ENCODE peak calls at places on chromosomes 12 and 14, in eight cellular contexts. K is neural progenitor cell, G is K562, S is right atrium auricular region, Y is A549, M is cardiac muscle cell, O is mucosa of descending colon, C is pancreas. L is an unnamed sample. For H3K4me1 and H3K9me3, the result is how much of the 10 kb centered on the place peaks cover.

GRCh38 chr14:30798961-30799360 is 75.4 kb upstream of the COCH start:
- DNase-seq in K (no peak), G (no peak), S (no peak), Y (no peak), M (no peak), O (no peak), C (no peak), L (no peak)

GRCh38 chr12:94145231-94145979 is 3.0 kb upstream of the PLXNC1 start:
- DNase-seq in K (peak), G (peak), S (no peak), Y (peak), M (peak), O (no peak), C (no peak), L (no peak)

GRCh38 chr14:58732387-58732786 is 94.6 kb downstream of the DACT1 start:
- DNase-seq in K (no peak), G (no peak), S (no peak), Y (no peak), M (no peak), O (no peak), C (no peak), L (no peak)

GRCh38 chr12:88493651-88494050 is 86.6 kb downstream of the KITLG start:
- DNase-seq in K (no peak), G (no peak), S (no peak), Y (no peak), M (peak), O (no peak), C (no peak), L (no peak)

GRCh38 chr14:30243805-30244204 is 315.2 kb upstream of the G2E3 start:
- DNase-seq in K (no peak), G (no peak), S (no peak), Y (no peak), M (peak), O (no peak), C (no peak), L (no peak)

GRCh38 chr12:1630827-1631591 is 2.0 kb downstream of the WNT5B start:
- DNase-seq in K (peak), G (no peak), S (no peak), Y (no peak), M (peak), O (no peak), C (no peak), L (peak)

GRCh38 chr12:114767906-114768697 is 84.1 kb upstream of the TBX3 start:
- DNase-seq in K (no peak), G (no peak), S (no peak), Y (peak), M (peak), O (no peak), C (no peak), L (no peak)

GRCh38 chr14:92553456-92553855 is 39.9 kb downstream of the RIN3 start:
- DNase-seq in K (no peak), G (no peak), S (no peak), Y (peak), M (peak), O (peak), C (no peak), L (no peak)

GRCh38 chr12:116000252-116000651 is 277.2 kb downstream of the MED13L start:
- DNase-seq in K (no peak), G (no peak), S (no peak), Y (no peak), M (no peak), O (no peak), C (no peak), L (no peak)

GRCh38 chr14:55256586-55256985 is 14.6 kb upstream of the FBXO34 start:
- DNase-seq in K (no peak), G (no peak), S (no peak), Y (no peak), M (no peak), O (no peak), C (no peak), L (no peak)

GRCh38 chr12:99911076-99911475 is 73.7 kb downstream of the ANKS1B start:
- DNase-seq in K (no peak), G (no peak), S (peak), Y (peak), M (peak), O (no peak), C (no peak), L (peak)

GRCh38 chr12:96047621-96048211 is 12.3 kb upstream of the LTA4H start:
- DNase-seq in K (no peak), G (no peak), S (no peak), Y (peak), M (peak), O (no peak), C (peak), L (peak)

GRCh38 chr12:1457901-1458300 is 136.5 kb downstream of the FBXL14 start:
- DNase-seq in K (no peak), G (no peak), S (no peak), Y (no peak), M (peak), O (no peak), C (no peak), L (no peak)

GRCh38 chr12:111598637-111599458 is at the start of gene ATXN2:
- DNase-seq in K (peak), G (peak), S (no peak), Y (no peak), M (peak), O (no peak), C (peak), L (peak)

GRCh38 chr14:52314521-52315354 is 626 bp downstream of the PTGER2 start:
- DNase-seq in K (peak), G (no peak), S (no peak), Y (no peak), M (peak), O (peak), C (no peak), L (peak)

GRCh38 chr14:22176930-22177329 is 412.1 kb downstream of the DAD1 start:
- DNase-seq in K (no peak), G (no peak), S (no peak), Y (no peak), M (no peak), O (no peak), C (no peak), L (no peak)

GRCh38 chr12:14410841-14411569 is 45.5 kb downstream of the ATF7IP start:
- DNase-seq in K (no peak), G (no peak), S (no peak), Y (no peak), M (peak), O (no peak), C (no peak), L (no peak)

GRCh38 chr12:106022568-106023012 is 116.2 kb downstream of the NUAK1 start:
- DNase-seq in K (no peak), G (no peak), S (no peak), Y (peak), M (peak), O (no peak), C (no peak), L (no peak)

GRCh38 chr12:15728118-15728598 is 61.0 kb downstream of the EPS8 start:
- DNase-seq in K (no peak), G (no peak), S (no peak), Y (peak), M (peak), O (no peak), C (no peak), L (no peak)

GRCh38 chr14:69260979-69261605 is 1.1 kb downstream of the GALNT16 start:
- DNase-seq in K (peak), G (peak), S (no peak), Y (peak), M (no peak), O (peak), C (peak), L (peak)

GRCh38 chr14:93263416-93263815 is 56.4 kb downstream of the UBR7 start:
- DNase-seq in K (no peak), G (no peak), S (no peak), Y (no peak), M (no peak), O (no peak), C (no peak), L (no peak)

GRCh38 chr12:15155271-15155670 is 65.9 kb downstream of the RERG start:
- DNase-seq in K (no peak), G (no peak), S (no peak), Y (no peak), M (peak), O (no peak), C (no peak), L (no peak)

GRCh38 chr14:95549656-95550585 is 15.1 kb downstream of the GLRX5 start:
- DNase-seq in K (no peak), G (no peak), S (no peak), Y (no peak), M (no peak), O (peak), C (no peak), L (no peak)

GRCh38 chr14:74946659-74947281 is 8.6 kb downstream of the PGF start:
- DNase-seq in K (no peak), G (peak), S (no peak), Y (peak), M (peak), O (no peak), C (no peak), L (no peak)

GRCh38 chr12:52867636-52868035 is 18.8 kb upstream of the KRT78 start:
- DNase-seq in K (no peak), G (peak), S (no peak), Y (peak), M (no peak), O (peak), C (no peak), L (peak)

GRCh38 chr14:59321184-59321952 is 132.9 kb downstream of the DAAM1 start:
- DNase-seq in K (no peak), G (no peak), S (no peak), Y (no peak), M (peak), O (no peak), C (no peak), L (no peak)

GRCh38 chr12:24608108-24608507 is 340.8 kb downstream of the BCAT1 start:
- DNase-seq in K (no peak), G (no peak), S (no peak), Y (no peak), M (no peak), O (no peak), C (no peak), L (no peak)

GRCh38 chr12:69688021-69688420 is 11.1 kb downstream of the BEST3 start:
- DNase-seq in K (peak), G (no peak), S (no peak), Y (no peak), M (no peak), O (no peak), C (no peak), L (no peak)

GRCh38 chr14:37116933-37117844 is 55.2 kb downstream of the SLC25A21 start:
- DNase-seq in K (no peak), G (no peak), S (no peak), Y (peak), M (no peak), O (no peak), C (no peak), L (no peak)

GRCh38 chr12:52956987-52957386 is 8.1 kb downstream of the KRT18 start:
- DNase-seq in K (peak), G (no peak), S (no peak), Y (peak), M (no peak), O (no peak), C (no peak), L (no peak)

GRCh38 chr12:89417246-89417977 is 65.1 kb upstream of the DUSP6 start:
- DNase-seq in K (no peak), G (no peak), S (no peak), Y (peak), M (peak), O (no peak), C (no peak), L (no peak)

GRCh38 chr14:35438910-35439713 is 34.6 kb upstream of the NFKBIA start:
- DNase-seq in K (peak), G (no peak), S (no peak), Y (peak), M (peak), O (no peak), C (no peak), L (no peak)

GRCh38 chr14:22280497-22281321 is 308.3 kb downstream of the DAD1 start:
- DNase-seq in K (no peak), G (no peak), S (no peak), Y (no peak), M (no peak), O (no peak), C (no peak), L (no peak)

GRCh38 chr12:79858518-79858917 is 76.4 kb downstream of the PPP1R12A start:
- DNase-seq in K (no peak), G (no peak), S (no peak), Y (no peak), M (peak), O (no peak), C (no peak), L (no peak)

GRCh38 chr14:63922696-63923421 is 70.1 kb downstream of the SYNE2 start:
- DNase-seq in K (no peak), G (no peak), S (no peak), Y (peak), M (peak), O (no peak), C (peak), L (no peak)

GRCh38 chr12:10673660-10674384 is at the start of gene STYK1:
- DNase-seq in K (peak), G (peak), S (no peak), Y (peak), M (peak), O (peak), C (peak), L (peak)

GRCh38 chr14:49892301-49892635 is 614 bp upstream of the ARF6 start:
- DNase-seq in K (no peak), G (no peak), S (peak), Y (peak), M (peak), O (no peak), C (peak), L (no peak)

GRCh38 chr12:68440068-68440581 is 108.0 kb upstream of the MDM1 start:
- DNase-seq in K (no peak), G (no peak), S (no peak), Y (no peak), M (peak), O (no peak), C (no peak), L (no peak)

GRCh38 chr12:54526800-54527630 is 22.4 kb upstream of the PDE1B start:
- DNase-seq in K (peak), G (peak), S (no peak), Y (peak), M (peak), O (no peak), C (no peak), L (no peak)

GRCh38 chr12:59559702-59560101 is 36.1 kb upstream of the SLC16A7 start:
- DNase-seq in K (no peak), G (no peak), S (no peak), Y (no peak), M (no peak), O (no peak), C (no peak), L (no peak)

GRCh38 chr14:70330596-70330995 is 28.9 kb downstream of the COX16 start:
- DNase-seq in K (no peak), G (no peak), S (no peak), Y (no peak), M (no peak), O (no peak), C (no peak), L (no peak)
- H3K4me3 ChIP-seq in K (no peak), G (no peak), S (no peak), Y (no peak), M (no peak), O (no peak), C (no peak), L (no peak)

GRCh38 chr14:99236386-99237133 is 35.4 kb downstream of the BCL11B start:
- DNase-seq in K (no peak), G (no peak), S (no peak), Y (no peak), M (no peak), O (no peak), C (no peak), L (no peak)
- H3K4me1 ChIP-seq in K (under half), G (under half), S (under half), Y (under half), M (under half), O (under half), C (under half), L (under half)

GRCh38 chr12:56862264-56862663 is 71.9 kb downstream of the SDR9C7 start:
- DNase-seq in K (no peak), G (no peak), S (no peak), Y (no peak), M (no peak), O (no peak), C (no peak), L (no peak)
- H3K9me3 ChIP-seq in K (under half), G (under half), S (under half), Y (half or more), M (under half), O (under half), C (under half), L (under half)

DNA sequence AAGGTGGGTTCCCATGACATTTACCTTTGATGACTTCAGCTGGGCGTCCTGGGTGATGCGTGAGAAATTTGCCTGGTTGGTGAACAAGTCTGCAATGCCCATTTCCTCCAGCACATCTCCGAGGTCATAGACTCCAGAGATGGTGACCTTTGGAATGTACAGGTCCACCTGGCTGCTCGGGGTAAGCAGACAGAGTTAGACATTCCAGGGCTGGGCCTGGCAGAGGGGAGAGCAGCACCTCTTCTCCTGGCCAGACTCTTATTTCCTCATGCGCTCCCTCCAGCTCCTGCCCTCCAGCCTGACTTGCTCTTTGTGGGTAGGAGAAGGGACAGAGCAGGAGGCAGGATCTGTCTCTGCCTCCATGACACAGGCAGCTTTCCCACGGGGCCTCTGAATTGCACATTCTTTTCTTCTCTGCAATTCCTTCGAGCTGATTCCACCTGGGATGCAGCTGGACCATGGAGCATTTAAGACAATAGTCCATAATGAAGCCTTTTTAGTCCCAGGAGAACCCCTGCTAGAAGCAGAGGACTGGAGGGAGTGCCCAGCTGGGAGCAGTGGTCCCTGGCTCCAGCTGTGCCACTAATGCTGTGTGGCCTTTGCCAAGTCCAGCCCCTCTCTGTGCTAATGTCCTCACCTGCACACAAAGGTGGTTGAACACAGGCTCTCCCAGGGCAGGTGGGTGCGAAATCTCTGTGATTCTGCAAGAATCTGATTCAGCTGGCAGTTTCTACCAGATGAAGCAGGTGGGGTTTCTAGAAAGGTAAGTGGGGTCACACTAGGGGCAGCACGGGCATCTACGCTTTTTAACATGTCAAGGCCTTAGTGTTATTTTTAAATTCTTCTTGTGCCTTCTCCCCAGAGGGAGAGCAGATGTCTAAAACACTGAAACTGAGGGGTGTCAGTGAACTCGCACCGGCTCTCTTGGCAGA is 13.2 kb upstream of the SERPINA10 start:
- DNase-seq in K (peak), G (no peak), S (peak), Y (no peak), M (no peak), O (no peak), C (no peak), L (no peak)
- H3K4me3 ChIP-seq in K (no peak), G (no peak), S (no peak), Y (no peak), M (no peak), O (no peak), C (no peak), L (no peak)

GRCh38 chr12:46372852-46373302 is 304 bp upstream of the SLC38A2 start:
- DNase-seq in K (no peak), G (peak), S (no peak), Y (no peak), M (no peak), O (no peak), C (no peak), L (no peak)
- H3K4me1 ChIP-seq in K (under half), G (under half), S (under half), Y (under half), M (under half), O (under half), C (under half), L (under half)

DNA sequence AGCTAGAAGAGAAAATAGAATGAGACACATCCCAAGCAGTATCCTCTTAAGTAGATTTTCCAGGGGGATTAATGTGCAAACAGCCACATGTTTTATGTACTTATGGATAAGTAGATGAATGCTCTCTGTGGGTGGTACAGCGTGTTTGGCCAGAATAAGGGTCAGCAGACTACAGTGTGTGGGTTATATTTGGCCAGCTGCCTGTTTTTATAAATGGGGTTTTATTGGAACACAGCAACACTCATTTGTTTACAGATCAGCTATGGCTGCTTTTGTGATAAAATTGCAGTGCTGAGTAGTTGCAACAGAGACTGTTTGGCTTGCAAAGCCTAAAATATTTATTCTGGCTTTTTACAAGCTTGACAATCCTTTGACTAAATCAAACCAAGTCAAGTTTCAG is 780.2 kb upstream of the SEL1L start:
- DNase-seq in K (no peak), G (no peak), S (no peak), Y (no peak), M (no peak), O (no peak), C (no peak), L (no peak)
- H3K9me3 ChIP-seq in K (under half), G (under half), S (under half), Y (under half), M (under half), O (under half), C (under half), L (under half)

GRCh38 chr14:101947904-101948665 is 16.3 kb upstream of the DYNC1H1 start:
- DNase-seq in K (peak), G (peak), S (peak), Y (peak), M (peak), O (peak), C (peak), L (peak)
- H3K4me3 ChIP-seq in K (peak), G (peak), S (peak), Y (peak), M (peak), O (peak), C (peak), L (peak)

L was measured in right cardiac atrium.